ENCODE peak calls at places on chromosomes 3 and 15, in seven cellular contexts. O, G, U, C, F, J and H are unnamed samples.

GRCh38 chr15:82231842-82232241 is 30.7 kb downstream of the EFL1 start:
- DNase-seq in C (no peak), O (no peak), U (no peak), G (no peak), F (no peak), J (no peak), H (no peak)

GRCh38 chr15:72591361-72591760 is 63.1 kb upstream of the GOLGA6B start:
- DNase-seq in C (no peak), F (no peak), U (no peak), G (no peak), O (no peak), J (peak; percentile 81), H (no peak)

GRCh38 chr3:132029182-132029902 is 5.5 kb downstream of the CPNE4 start:
- DNase-seq in J (peak; percentile 61), G (no peak), F (peak; percentile 78), O (peak; percentile 82), U (peak; percentile 83), C (peak; percentile 69), H (peak; percentile 93)

GRCh38 chr3:10376353-10376752 is 55.4 kb upstream of the SEC13 start:
- DNase-seq in J (no peak), F (no peak), O (no peak), C (no peak), U (no peak), G (no peak), H (no peak)

GRCh38 chr3:111035316-111035715 is 36.3 kb upstream of the NECTIN3 start:
- DNase-seq in F (no peak), C (no peak), U (no peak), O (no peak), J (no peak), G (no peak), H (no peak)

GRCh38 chr15:40106203-40107161 is 2.2 kb downstream of the BMF start:
- DNase-seq in O (peak; percentile 36), F (peak; percentile 90), C (no peak), J (peak; percentile 49), G (no peak), U (peak; percentile 79), H (peak; percentile 95)

GRCh38 chr3:172140499-172141391 is 101.4 kb downstream of the FNDC3B start:
- DNase-seq in U (peak; percentile 44), G (no peak), C (no peak), F (no peak), O (peak; percentile 94), J (peak; percentile 98), H (no peak)

GRCh38 chr15:41416162-41416741 is 643 bp upstream of the RTF1 start:
- DNase-seq in F (no peak), O (no peak), U (no peak), C (no peak), G (no peak), J (no peak), H (no peak)

GRCh38 chr3:59185586-59186381 is 136.0 kb upstream of the CFAP20DC start:
- DNase-seq in F (no peak), C (no peak), O (no peak), G (no peak), U (no peak), J (peak; percentile 19), H (no peak)

GRCh38 chr3:168273917-168274316 is 178.2 kb upstream of the GOLIM4 start:
- DNase-seq in G (no peak), O (no peak), C (no peak), J (no peak), F (no peak), U (no peak), H (no peak)

GRCh38 chr3:180049391-180049790 is 12.7 kb upstream of the PEX5L start:
- DNase-seq in U (no peak), C (no peak), O (no peak), F (no peak), G (no peak), J (no peak), H (no peak)

GRCh38 chr15:41332788-41333527 is at the start of gene NUSAP1:
- DNase-seq in J (no peak), C (no peak), O (no peak), F (no peak), U (no peak), G (no peak), H (no peak)

GRCh38 chr15:83973816-83974215 is 261.8 kb upstream of the GOLGA6L4 start:
- DNase-seq in J (peak; percentile 4), O (peak; percentile 12), C (no peak), G (no peak), F (no peak), U (no peak), H (no peak)

GRCh38 chr3:58084788-58085543 is 76.7 kb downstream of the FLNB start:
- DNase-seq in U (no peak), C (no peak), F (no peak), J (no peak), O (no peak), G (no peak), H (no peak)

GRCh38 chr3:62604301-62604700 is 231.0 kb upstream of the FEZF2 start:
- DNase-seq in O (peak; percentile 7), F (no peak), C (no peak), J (peak; percentile 88), U (no peak), G (no peak), H (no peak)

GRCh38 chr3:168162172-168162571 is 66.4 kb upstream of the GOLIM4 start:
- DNase-seq in U (no peak), G (no peak), J (peak; percentile 11), C (no peak), O (no peak), F (no peak), H (no peak)

DNA sequence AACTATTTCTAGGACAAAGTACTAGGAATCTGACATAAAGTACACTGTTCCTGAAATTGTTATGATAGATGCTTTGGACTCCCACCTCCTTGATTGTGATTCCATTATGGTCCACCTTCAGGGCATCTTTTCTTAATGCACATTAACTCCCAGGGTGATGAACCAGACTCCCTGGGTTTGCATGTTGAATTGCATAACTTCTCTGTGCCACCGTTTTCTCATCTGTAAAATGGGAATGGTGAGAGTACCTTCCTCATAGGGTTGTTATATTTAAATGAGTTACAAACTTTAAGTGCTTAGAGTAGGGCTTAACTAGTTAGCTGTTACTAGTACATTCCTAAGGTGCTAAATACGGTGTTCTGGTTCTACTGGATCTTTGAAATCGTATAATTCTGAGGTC is 81.9 kb downstream of the CMSS1 start:
- DNase-seq in J (no peak), F (no peak), G (no peak), O (no peak), U (no peak), C (no peak), H (no peak)
- TF ChIP-seq CTCF in J (no peak), F (no peak), G (no peak), O (no peak), U (no peak), C (no peak), H (no peak)

DNA sequence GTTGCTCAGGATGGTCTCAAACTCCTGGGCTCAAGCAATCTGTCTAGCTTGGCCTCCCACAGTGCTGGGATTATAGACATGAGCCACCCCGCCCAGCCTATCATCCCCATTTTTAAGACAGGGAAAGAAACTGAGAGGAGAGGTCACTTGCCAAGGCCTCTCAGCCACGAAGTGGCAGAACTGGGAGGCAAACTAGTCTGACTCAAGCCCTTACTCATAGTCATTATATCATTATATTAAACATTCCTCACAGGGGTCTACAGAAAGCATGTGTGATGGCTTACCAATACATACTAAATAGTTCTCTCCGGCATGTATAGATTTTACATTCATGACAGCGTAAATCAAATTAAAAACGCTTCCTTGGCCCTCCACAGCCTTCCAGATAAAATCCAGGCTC is 62.0 kb upstream of the ZBTB38 start:
- DNase-seq in U (no peak), C (no peak), F (no peak), O (no peak), G (no peak), J (peak; percentile 36), H (no peak)
- H3K4me3 ChIP-seq in U (no peak overlapping the region), C (no peak overlapping the region), F (no peak overlapping the region), O (no peak overlapping the region), G (no peak overlapping the region), J (no peak overlapping the region), H (no peak overlapping the region)

GRCh38 chr15:29618586-29618985 is 203.7 kb downstream of the TJP1 start:
- DNase-seq in F (no peak), J (no peak), G (no peak), O (no peak), U (no peak), C (no peak), H (peak; percentile 62)
- TF ChIP-seq POLR2A in F (no peak), J (no peak), G (no peak), O (no peak), U (no peak), C (no peak), H (no peak)

GRCh38 chr15:25690673-25691543 is 172.2 kb downstream of the ATP10A start:
- DNase-seq in J (peak; percentile 86), C (no peak), F (peak; percentile 55), G (no peak), O (no peak), U (no peak), H (peak; percentile 83)

GRCh38 chr15:25694238-25694584 is 168.9 kb downstream of the ATP10A start:
- DNase-seq in C (no peak), G (no peak), U (no peak), O (no peak), F (peak; percentile 38), J (no peak), H (no peak)

GRCh38 chr15:25689592-25689991 is 173.5 kb downstream of the ATP10A start:
- DNase-seq in O (no peak), J (no peak), C (no peak), F (peak; percentile 34), G (no peak), U (no peak), H (no peak)

GRCh38 chr15:25693321-25694237 is 169.5 kb downstream of the ATP10A start:
- DNase-seq in J (peak; percentile 24), F (peak; percentile 57), O (peak; percentile 21), C (no peak), U (peak; percentile 24), G (no peak), H (peak; percentile 76)

DNA sequence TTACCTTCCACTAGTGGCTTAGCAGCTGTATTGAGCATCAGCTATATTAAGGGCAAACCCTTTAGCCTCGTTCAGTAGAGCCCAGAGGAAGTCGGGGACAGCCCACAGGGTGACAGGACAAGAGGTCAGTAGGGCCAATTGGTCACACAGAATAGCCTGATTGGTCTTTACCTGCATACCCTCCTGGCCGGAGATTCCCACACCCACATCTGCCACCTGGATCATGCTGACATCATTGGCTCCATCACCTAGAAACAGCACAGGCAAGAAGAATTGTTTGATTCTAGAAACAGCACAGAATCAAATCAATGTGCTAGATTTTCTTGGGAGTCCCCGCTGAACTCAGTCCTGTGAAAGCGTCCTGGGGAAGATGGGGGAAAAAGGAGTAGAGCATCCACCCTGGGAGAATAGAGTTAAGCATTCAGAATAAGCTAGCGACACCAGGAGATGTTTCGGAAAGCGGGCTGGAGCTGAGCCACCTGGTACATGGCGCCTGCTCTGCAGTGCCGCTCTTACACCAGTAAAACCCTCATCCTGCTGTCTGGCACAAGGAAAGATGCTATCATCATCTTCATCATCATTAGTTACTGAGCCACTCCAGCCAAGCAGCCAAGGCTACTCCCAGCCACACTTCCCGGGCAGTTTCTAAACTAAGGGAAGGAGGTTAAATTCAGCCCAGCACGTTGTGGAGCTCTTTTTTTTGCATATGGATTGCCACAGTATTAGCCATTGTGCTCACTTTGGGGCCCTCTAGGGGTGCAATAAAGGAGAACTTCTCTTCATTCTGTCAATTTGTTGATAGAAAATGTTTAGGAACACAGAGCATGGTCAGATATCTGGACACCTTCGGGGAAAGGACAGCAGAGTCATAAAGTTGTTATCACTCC is 171.3 kb downstream of the ATP10A start:
- DNase-seq in O (no peak), U (no peak), F (peak; percentile 51), J (peak; percentile 31), C (no peak), G (no peak), H (no peak)
- TF ChIP-seq CTCF in O (no peak), U (no peak), F (no peak), J (peak; percentile 35), C (no peak), G (peak; percentile 25), H (no peak)